ENCODE peak calls at places on chromosomes 1 and 21, in seven cellular contexts. H, F, X, C, V, K and Y are unnamed samples.

GRCh38 chr1:19942088-19942487 is 18.7 kb upstream of the PLA2G2E start:
- DNase-seq in F (no peak), X (no peak), H (no peak), V (no peak), C (no peak), K (no peak), Y (no peak)

GRCh38 chr1:36224537-36225297 is 474 bp downstream of the THRAP3 start:
- DNase-seq in X (peak; percentile 82), V (peak; percentile 94), K (peak; percentile 76), F (no peak), H (peak; percentile 82), C (peak; percentile 92), Y (no peak)

GRCh38 chr1:10631121-10631810 is 156.5 kb downstream of the PEX14 start:
- DNase-seq in K (peak; percentile 16), H (no peak), C (peak; percentile 61), X (peak; percentile 18), V (peak; percentile 76), F (no peak), Y (no peak)

GRCh38 chr1:20061866-20062265 is 8.1 kb upstream of the PLA2G5 start:
- DNase-seq in K (no peak), V (no peak), H (no peak), C (no peak), F (no peak), X (no peak), Y (peak; percentile 22)

GRCh38 chr1:27555700-27556424 is 48.1 kb downstream of the AHDC1 start:
- DNase-seq in X (peak; percentile 47), K (no peak), C (no peak), F (no peak), H (no peak), V (no peak), Y (no peak)

GRCh38 chr1:245969274-245969673 is 537.8 kb downstream of the SMYD3 start:
- DNase-seq in V (no peak), H (no peak), X (no peak), K (no peak), C (no peak), F (no peak), Y (no peak)

GRCh38 chr1:162206749-162207635 is 137.5 kb downstream of the NOS1AP start:
- DNase-seq in V (no peak), X (peak; percentile 91), C (no peak), F (no peak), K (no peak), H (no peak), Y (no peak)

GRCh38 chr1:155166006-155166372 is 7.1 kb downstream of the KRTCAP2 start:
- DNase-seq in F (no peak), H (no peak), X (no peak), K (peak; percentile 51), C (no peak), V (no peak), Y (peak; percentile 89)

GRCh38 chr1:54361342-54361741 is 44.9 kb downstream of the SSBP3 start:
- DNase-seq in F (no peak), C (no peak), V (no peak), K (peak; percentile 43), X (no peak), H (no peak), Y (no peak)

GRCh38 chr1:19768321-19769210 is 31.1 kb downstream of the TMCO4 start:
- DNase-seq in C (no peak), F (no peak), X (no peak), K (no peak), V (peak; percentile 65), H (no peak), Y (no peak)

GRCh38 chr1:211017066-211017691 is 116.8 kb downstream of the KCNH1 start:
- DNase-seq in V (no peak), K (no peak), X (no peak), H (no peak), C (no peak), F (no peak), Y (no peak)

GRCh38 chr1:105100102-105100501 is 1350.4 kb downstream of the AMY1C start:
- DNase-seq in H (no peak), X (no peak), K (no peak), V (no peak), F (no peak), C (no peak), Y (no peak)

GRCh38 chr1:22876359-22877111 is 96.1 kb downstream of the LACTBL1 start:
- DNase-seq in H (no peak), C (no peak), V (no peak), K (no peak), F (no peak), X (no peak), Y (no peak)

GRCh38 chr1:170085089-170085488 is 10.6 kb upstream of the KIFAP3 start:
- DNase-seq in X (no peak), H (no peak), V (no peak), F (no peak), C (no peak), K (no peak), Y (no peak)

GRCh38 chr1:7534061-7534825 is 236.9 kb upstream of the VAMP3 start:
- DNase-seq in V (peak; percentile 40), C (no peak), F (no peak), H (no peak), K (no peak), X (no peak), Y (no peak)

GRCh38 chr1:86548863-86549262 is 2.0 kb downstream of the CLCA4 start:
- DNase-seq in V (no peak), C (no peak), F (no peak), K (no peak), H (no peak), X (no peak), Y (no peak)

GRCh38 chr21:34092241-34092921 is 19.0 kb downstream of the MRPS6 start:
- DNase-seq in K (no peak), C (no peak), X (no peak), F (no peak), H (no peak), V (no peak), Y (no peak)